ENCODE peak calls at places on chromosomes 1 and 21, in five cellular contexts. R is neural progenitor cell, T is GM23338, E is mammary epithelial cell, L is fibroblast of lung. M is an unnamed sample.

GRCh38 chr1:226664413-226665101 is 74.5 kb downstream of the ITPKB start:
- DNase-seq in R (no peak), T (no peak), E (no peak), L (peak; percentile 80), M (peak; percentile 93)

GRCh38 chr1:7691557-7691956 is 79.5 kb upstream of the VAMP3 start:
- DNase-seq in R (no peak), T (no peak), E (no peak), L (no peak), M (no peak)

GRCh38 chr1:222224576-222224975 is 323.3 kb downstream of the HHIPL2 start:
- DNase-seq in R (no peak), T (no peak), E (peak; percentile 16), L (peak; percentile 71), M (peak; percentile 4)

GRCh38 chr1:37765937-37766664 is 1.2 kb upstream of the EPHA10 start:
- DNase-seq in R (peak; percentile 10), T (peak; percentile 75), E (no peak), L (no peak), M (no peak)

GRCh38 chr1:164824542-164824941 is 265.6 kb downstream of the PBX1 start:
- DNase-seq in R (no peak), T (no peak), E (no peak), L (no peak), M (no peak)

GRCh38 chr1:210678306-210678705 is 349.6 kb downstream of the HHAT start:
- DNase-seq in R (no peak), T (no peak), E (no peak), L (no peak), M (no peak)

GRCh38 chr1:154857022-154857421 is 13.1 kb downstream of the KCNN3 start:
- DNase-seq in R (no peak), T (no peak), E (no peak), L (no peak), M (no peak)

GRCh38 chr1:161766102-161766981 is at the start of gene ATF6:
- DNase-seq in R (peak; percentile 78), T (peak; percentile 86), E (peak; percentile 93), L (peak; percentile 96), M (peak; percentile 95)

GRCh38 chr1:157993179-157994080 is at the start of gene KIRREL1:
- DNase-seq in R (peak; percentile 76), T (peak; percentile 77), E (peak; percentile 61), L (peak; percentile 75), M (peak; percentile 64)

GRCh38 chr21:17491716-17492414 is 21.0 kb upstream of the CXADR start:
- DNase-seq in R (no peak), T (no peak), E (peak; percentile 93), L (peak; percentile 98), M (peak; percentile 100)

GRCh38 chr1:19769211-19769932 is 30.3 kb downstream of the TMCO4 start:
- DNase-seq in R (no peak), T (no peak), E (no peak), L (no peak), M (no peak)

GRCh38 chr1:85259866-85260345 is 444 bp upstream of the C1orf52 start:
- DNase-seq in R (no peak), T (no peak), E (no peak), L (peak; percentile 66), M (peak; percentile 52)

GRCh38 chr1:66275601-66276023 is 258.3 kb upstream of the SGIP1 start:
- DNase-seq in R (no peak), T (no peak), E (no peak), L (no peak), M (no peak)

GRCh38 chr1:167863921-167864279 is 50.0 kb downstream of the ADCY10 start:
- DNase-seq in R (no peak), T (no peak), E (no peak), L (no peak), M (no peak)

GRCh38 chr1:176199707-176200106 is 7.4 kb downstream of the COP1 start:
- DNase-seq in R (no peak), T (no peak), E (no peak), L (no peak), M (no peak)

GRCh38 chr1:109800291-109800690 is 36.6 kb upstream of the EPS8L3 start:
- DNase-seq in R (no peak), T (no peak), E (no peak), L (no peak), M (no peak)

GRCh38 chr1:6450005-6450450 is 15.9 kb downstream of the TNFRSF25 start:
- DNase-seq in R (no peak), T (no peak), E (no peak), L (no peak), M (no peak)

GRCh38 chr1:6447016-6447817 is 18.8 kb downstream of the TNFRSF25 start:
- DNase-seq in R (peak; percentile 90), T (peak; percentile 79), E (no peak), L (no peak), M (no peak)

GRCh38 chr1:6448749-6449631 is 17.0 kb downstream of the TNFRSF25 start:
- DNase-seq in R (peak; percentile 89), T (peak; percentile 75), E (no peak), L (no peak), M (no peak)

GRCh38 chr1:6446665-6447015 is 19.3 kb downstream of the TNFRSF25 start:
- DNase-seq in R (no peak), T (no peak), E (no peak), L (no peak), M (no peak)

DNA sequence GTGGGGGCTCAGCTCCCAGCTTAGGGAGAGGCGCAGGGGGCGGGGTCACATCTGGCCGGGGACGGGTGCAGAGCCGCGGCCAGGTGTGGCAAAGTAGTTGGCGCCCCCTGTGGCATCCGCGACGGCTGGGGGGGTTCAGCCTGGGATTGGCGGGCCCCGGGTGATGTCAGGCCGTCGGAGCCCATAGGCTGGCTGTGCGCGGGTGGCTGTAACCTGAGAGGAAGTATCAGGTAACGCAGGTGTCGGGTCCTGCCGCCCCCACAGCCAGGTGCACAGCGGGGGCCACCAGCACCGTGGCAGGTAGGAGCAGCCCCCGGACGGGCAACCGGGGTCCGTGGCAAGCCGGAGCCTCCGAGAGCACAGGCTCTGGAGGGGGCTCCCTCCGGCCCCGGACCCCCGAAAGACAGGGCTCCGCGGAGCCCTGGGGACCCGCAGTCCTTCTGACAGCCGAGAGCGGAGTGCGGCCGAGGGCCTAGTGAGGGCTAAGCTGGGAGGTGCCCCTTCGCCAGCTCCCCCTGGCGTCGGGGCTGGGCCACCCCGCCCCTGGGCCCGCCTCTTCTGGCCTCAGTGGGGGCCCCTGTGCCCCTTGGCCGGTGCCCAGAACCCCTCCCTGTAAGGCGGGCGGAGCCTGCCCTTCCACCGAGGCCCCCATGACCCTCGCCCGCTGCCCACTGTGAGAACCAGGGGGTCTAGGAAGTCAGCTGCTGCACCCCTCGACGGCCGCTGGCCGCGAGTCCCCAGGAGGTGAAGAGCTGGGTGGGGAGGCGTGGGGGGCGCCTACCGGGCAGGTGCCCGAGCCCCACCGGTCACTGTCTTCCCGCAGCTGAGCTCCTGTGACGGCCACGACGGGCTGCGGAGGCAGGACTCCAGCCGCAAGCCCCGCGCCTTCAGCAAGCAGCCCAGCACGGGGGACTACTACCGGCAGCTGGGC is 17.9 kb downstream of the TNFRSF25 start:
- DNase-seq in R (peak; percentile 82), T (peak; percentile 97), E (no peak), L (no peak), M (no peak)
- TF ChIP-seq EZH2 in R (no peak), T (no peak), E (peak; percentile 16), L (peak; percentile 81), M (peak; percentile 88)

GRCh38 chr21:19510653-19511052 is 1107.1 kb upstream of the TMPRSS15 start:
- DNase-seq in R (no peak), T (peak; percentile 19), E (no peak), L (no peak), M (no peak)

GRCh38 chr21:19510057-19510456 is 1106.5 kb upstream of the TMPRSS15 start:
- DNase-seq in R (no peak), T (no peak), E (no peak), L (no peak), M (no peak)

GRCh38 chr21:19508442-19508841 is 1104.9 kb upstream of the TMPRSS15 start:
- DNase-seq in R (no peak), T (no peak), E (no peak), L (no peak), M (no peak)

GRCh38 chr21:19508844-19509243 is 1105.3 kb upstream of the TMPRSS15 start:
- DNase-seq in R (no peak), T (no peak), E (no peak), L (no peak), M (no peak)

DNA sequence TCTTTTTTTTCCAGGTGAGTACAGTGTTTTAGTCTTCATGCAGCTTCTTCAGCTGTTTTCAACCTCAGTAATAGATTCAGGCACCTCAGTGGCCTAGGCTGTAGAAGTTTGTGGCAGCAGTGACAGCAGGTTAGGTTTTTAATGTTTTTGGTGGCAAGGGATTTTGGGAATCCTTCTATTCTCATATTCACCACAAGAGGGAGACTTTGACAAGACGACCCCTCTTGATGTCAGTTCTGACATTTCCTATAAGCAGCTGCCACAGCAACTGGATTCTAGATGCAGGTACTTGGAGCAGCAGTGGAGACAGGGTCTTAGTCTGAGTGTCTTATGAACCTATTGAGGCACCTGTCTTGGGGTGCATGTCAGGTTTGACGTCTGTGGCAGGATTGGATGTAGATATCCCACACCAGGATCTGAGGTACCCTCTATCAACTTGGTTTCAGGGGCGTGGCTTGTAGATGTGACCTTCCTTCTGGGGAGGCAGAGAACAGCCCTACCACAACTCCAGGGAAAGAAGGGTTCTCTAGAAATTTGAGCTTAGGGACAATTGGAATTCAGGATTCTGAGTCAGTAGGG is 1104.2 kb upstream of the TMPRSS15 start:
- DNase-seq in R (peak; percentile 31), T (peak; percentile 65), E (no peak), L (no peak), M (no peak)
- TF ChIP-seq CTCF in R (peak; percentile 62), T (peak; percentile 63), E (no peak), L (no peak), M (no peak)

GRCh38 chr1:232627645-232628334 is 2.1 kb downstream of the SIPA1L2 start:
- DNase-seq in R (peak; percentile 60), T (peak; percentile 89), E (peak; percentile 67), L (peak; percentile 44), M (peak; percentile 34)

GRCh38 chr1:232630047-232630893 is at the start of gene SIPA1L2:
- DNase-seq in R (peak; percentile 98), T (peak; percentile 91), E (peak; percentile 88), L (peak; percentile 89), M (peak; percentile 81)

GRCh38 chr1:232628335-232629214 is 1.4 kb downstream of the SIPA1L2 start:
- DNase-seq in R (peak; percentile 27), T (no peak), E (peak; percentile 26), L (peak; percentile 75), M (peak; percentile 44)

GRCh38 chr1:232630894-232631195 is 912 bp upstream of the SIPA1L2 start:
- DNase-seq in R (no peak), T (no peak), E (no peak), L (no peak), M (no peak)

DNA sequence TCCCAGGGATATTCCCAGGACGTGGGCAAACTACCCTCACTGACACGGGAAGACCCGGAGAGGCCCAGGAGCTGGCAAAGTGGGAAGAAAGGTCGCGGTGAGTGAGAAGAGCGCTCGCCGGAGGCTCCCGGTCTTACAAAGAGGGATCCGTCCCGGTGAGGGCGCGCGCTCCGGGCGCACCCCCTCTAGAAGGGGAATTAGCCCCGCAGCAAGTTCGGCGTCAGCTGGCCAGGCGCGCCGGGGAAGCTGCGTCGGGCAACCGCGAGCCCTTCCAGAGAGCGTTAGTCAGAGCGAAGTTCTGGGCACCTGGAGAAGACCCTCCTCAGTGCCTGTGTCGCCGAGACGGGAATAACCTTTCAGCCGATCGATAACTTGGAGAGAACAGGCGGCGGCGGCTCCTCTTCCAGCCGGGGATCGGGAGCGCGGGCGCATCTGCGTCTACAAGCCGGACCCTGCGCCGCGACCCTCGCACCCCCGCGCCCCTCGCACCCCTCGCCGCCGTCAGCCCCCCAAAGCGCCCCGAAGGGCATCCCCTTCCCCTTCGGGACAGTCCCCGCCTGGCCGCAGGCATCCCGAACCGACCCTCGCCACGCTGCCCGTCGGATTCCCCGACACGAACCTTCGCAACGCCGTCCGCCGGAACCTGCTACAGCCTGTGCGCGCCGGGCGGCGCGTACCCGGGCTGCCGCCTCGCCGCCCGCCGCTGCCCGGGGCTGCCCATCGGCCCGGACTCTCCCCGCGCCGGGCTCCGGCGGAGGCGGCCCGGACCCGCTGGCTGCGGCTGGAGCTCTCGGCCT is 485 bp downstream of the SIPA1L2 start:
- DNase-seq in R (peak; percentile 76), T (peak; percentile 67), E (peak; percentile 32), L (peak; percentile 13), M (peak; percentile 32)
- TF ChIP-seq EZH2 in R (peak; percentile 16), T (peak; percentile 55), E (no peak), L (no peak), M (no peak)

GRCh38 chr1:91783423-91784162 is 102.4 kb downstream of the TGFBR3 start:
- DNase-seq in R (no peak), T (no peak), E (no peak), L (peak; percentile 84), M (peak; percentile 57)
- TF ChIP-seq CTCF in R (no peak), T (no peak), E (no peak), L (no peak), M (no peak)